ENCODE peak calls at places on chromosomes 4 and X, in eight cellular contexts. C is M059J, V is fibroblast of the aortic adventitia, I is ecto neural progenitor cell, O is NCI-H524, H is cardiac muscle cell, R is midbrain, U is HT-29. Z is an unnamed sample.

GRCh38 chr4:133148690-133149363 is at the start of gene PCDH10:
- DNase-seq in C (peak; percentile 86), V (peak; percentile 88), I (peak; percentile 97), O (peak; percentile 86), H (peak; percentile 96), R (peak; percentile 99), U (no peak), Z (peak; percentile 90)

GRCh38 chr4:139978692-139979091 is 175.3 kb downstream of the MAML3 start:
- DNase-seq in C (no peak), V (no peak), I (no peak), O (peak; percentile 53), H (no peak), R (no peak), U (no peak), Z (no peak)

GRCh38 chr4:1410491-1411325 is 4.5 kb upstream of the NKX1-1 start:
- DNase-seq in C (peak; percentile 19), V (peak; percentile 14), I (peak; percentile 96), O (no peak), H (peak; percentile 94), R (no peak), U (no peak), Z (peak; percentile 98)

GRCh38 chr4:182745268-182745667 is 171.9 kb downstream of the DCTD start:
- DNase-seq in C (peak; percentile 66), V (no peak), I (no peak), O (no peak), H (no peak), R (no peak), U (no peak), Z (no peak)

GRCh38 chr4:129437347-129437746 is 341.4 kb downstream of the C4orf33 start:
- DNase-seq in C (no peak), V (no peak), I (no peak), O (no peak), H (no peak), R (no peak), U (no peak), Z (no peak)

GRCh38 chrX:16585486-16586370 is 64.2 kb upstream of the S100G start:
- DNase-seq in C (peak; percentile 32), V (peak; percentile 36), I (no peak), O (no peak), H (no peak), R (no peak), U (no peak), Z (no peak)

GRCh38 chr4:13701937-13702446 is 74.5 kb upstream of the BOD1L1 start:
- DNase-seq in C (peak; percentile 96), V (peak; percentile 92), I (no peak), O (no peak), H (no peak), R (no peak), U (peak; percentile 67), Z (no peak)

GRCh38 chrX:821311-822178 is 191.0 kb downstream of the SHOX start:
- DNase-seq in C (no peak), V (no peak), I (no peak), O (no peak), H (no peak), R (no peak), U (no peak), Z (no peak)

GRCh38 chr4:182567119-182567518 is 323.9 kb downstream of the TENM3 start:
- DNase-seq in C (no peak), V (no peak), I (no peak), O (no peak), H (no peak), R (no peak), U (no peak), Z (no peak)

GRCh38 chr4:153497091-153497531 is 31.0 kb downstream of the TMEM131L start:
- DNase-seq in C (peak; percentile 64), V (peak; percentile 40), I (no peak), O (no peak), H (peak; percentile 42), R (no peak), U (no peak), Z (no peak)

GRCh38 chrX:96314974-96315373 is 369.7 kb upstream of the DIAPH2 start:
- DNase-seq in C (peak; percentile 52), V (peak; percentile 50), I (no peak), O (no peak), H (no peak), R (no peak), U (no peak), Z (no peak)

GRCh38 chrX:38985375-38985774 is 184.1 kb downstream of the MID1IP1 start:
- DNase-seq in C (peak; percentile 6), V (peak; percentile 20), I (no peak), O (peak; percentile 76), H (peak; percentile 36), R (peak; percentile 9), U (peak; percentile 20), Z (peak; percentile 17)

GRCh38 chrX:46647251-46647650 is 73.7 kb downstream of the CHST7 start:
- DNase-seq in C (no peak), V (peak; percentile 47), I (no peak), O (no peak), H (no peak), R (no peak), U (no peak), Z (no peak)

GRCh38 chr4:27278615-27279014 is 418.0 kb downstream of the STIM2 start:
- DNase-seq in C (peak; percentile 19), V (peak; percentile 62), I (peak; percentile 61), O (no peak), H (peak; percentile 68), R (no peak), U (peak; percentile 22), Z (peak; percentile 72)

GRCh38 chr4:55124337-55125076 is 888 bp downstream of the KDR start:
- DNase-seq in C (no peak), V (peak; percentile 46), I (peak; percentile 63), O (no peak), H (peak; percentile 56), R (no peak), U (no peak), Z (peak; percentile 15)

GRCh38 chr4:83071116-83071515 is 36.1 kb downstream of the COPS4 start:
- DNase-seq in C (no peak), V (no peak), I (no peak), O (no peak), H (no peak), R (no peak), U (no peak), Z (no peak)

GRCh38 chr4:6291784-6292297 is 22.2 kb downstream of the WFS1 start:
- DNase-seq in C (no peak), V (no peak), I (no peak), O (no peak), H (no peak), R (no peak), U (no peak), Z (no peak)

GRCh38 chr4:182432819-182433218 is 189.6 kb downstream of the TENM3 start:
- DNase-seq in C (no peak), V (no peak), I (no peak), O (no peak), H (no peak), R (no peak), U (no peak), Z (no peak)

GRCh38 chr4:39621582-39621981 is 17.1 kb downstream of the SMIM14 start:
- DNase-seq in C (peak; percentile 91), V (peak; percentile 68), I (no peak), O (no peak), H (peak; percentile 40), R (no peak), U (no peak), Z (no peak)

GRCh38 chr4:13527983-13528822 is 16.1 kb downstream of the NKX3-2 start:
- DNase-seq in C (no peak), V (no peak), I (no peak), O (peak; percentile 37), H (no peak), R (no peak), U (no peak), Z (no peak)

GRCh38 chrX:13816899-13817298 is at the start of gene GPM6B:
- DNase-seq in C (no peak), V (no peak), I (no peak), O (peak; percentile 55), H (no peak), R (peak; percentile 71), U (no peak), Z (peak; percentile 13)

GRCh38 chr4:159434496-159435241 is 331.8 kb downstream of the RAPGEF2 start:
- DNase-seq in C (peak; percentile 71), V (peak; percentile 56), I (no peak), O (no peak), H (no peak), R (no peak), U (no peak), Z (no peak)

GRCh38 chr4:13921805-13922204 is 294.3 kb upstream of the BOD1L1 start:
- DNase-seq in C (peak; percentile 60), V (peak; percentile 77), I (no peak), O (no peak), H (no peak), R (no peak), U (no peak), Z (no peak)

GRCh38 chr4:89681219-89681618 is 155.7 kb downstream of the SNCA start:
- DNase-seq in C (no peak), V (no peak), I (peak; percentile 69), O (no peak), H (peak; percentile 1), R (no peak), U (peak; percentile 45), Z (no peak)

GRCh38 chr4:85740431-85740861 is 265.5 kb downstream of the ARHGAP24 start:
- DNase-seq in C (peak; percentile 48), V (peak; percentile 55), I (no peak), O (no peak), H (no peak), R (no peak), U (no peak), Z (no peak)

GRCh38 chr4:142565771-142566170 is 280.3 kb downstream of the INPP4B start:
- DNase-seq in C (no peak), V (no peak), I (no peak), O (no peak), H (no peak), R (no peak), U (peak; percentile 21), Z (no peak)

GRCh38 chrX:121260568-121261240 is 213.3 kb downstream of the GLUD2 start:
- DNase-seq in C (no peak), V (no peak), I (peak; percentile 47), O (no peak), H (no peak), R (no peak), U (no peak), Z (no peak)